ENCODE peak calls at places on chromosome 22, in five cellular contexts. T is GM18507; H is ACHN; L is AG09319; D is stimulated activated naive CD4-positive, alpha-beta T cell. Z is an unnamed sample.

GRCh38 chr22:20591295-20591645 is 83.9 kb downstream of the MED15 start:
- DNase-seq in T (no peak), L (no peak), D (no peak), H (no peak), Z (no peak)

GRCh38 chr22:38455530-38456271 is 702 bp upstream of the KCNJ4 start:
- DNase-seq in T (no peak), H (no peak), L (no peak), D (no peak), Z (peak)

GRCh38 chr22:45597460-45598192 is 74.0 kb upstream of the ATXN10 start:
- DNase-seq in H (no peak), D (no peak), T (no peak), L (no peak), Z (no peak)

GRCh38 chr22:46626911-46627805 is 7.0 kb downstream of the GRAMD4 start:
- DNase-seq in T (no peak), L (no peak), D (no peak), H (no peak), Z (no peak)

GRCh38 chr22:29803190-29803589 is 34.9 kb downstream of the ASCC2 start:
- DNase-seq in L (no peak), H (no peak), T (no peak), D (no peak), Z (no peak)

GRCh38 chr22:37985751-37986281 is 1.5 kb upstream of the SOX10 start:
- DNase-seq in L (no peak), D (no peak), H (no peak), T (no peak), Z (no peak)

GRCh38 chr22:41382610-41383009 is 868 bp downstream of the TEF start:
- DNase-seq in H (no peak), L (no peak), T (no peak), D (no peak), Z (no peak)

GRCh38 chr22:26164174-26164573 is 5.1 kb upstream of the SEZ6L start:
- DNase-seq in T (no peak), L (no peak), H (no peak), D (no peak), Z (no peak)

GRCh38 chr22:24005201-24005600 is at the start of gene GSTT4:
- DNase-seq in D (no peak), T (no peak), H (no peak), L (no peak), Z (peak)

GRCh38 chr22:41831828-41832552 is 915 bp upstream of the SREBF2 start:
- DNase-seq in T (no peak), D (no peak), H (peak), L (no peak), Z (no peak)

GRCh38 chr22:24951942-24952836 is at the start of gene KIAA1671:
- DNase-seq in H (peak), D (peak), L (no peak), T (peak), Z (peak)

GRCh38 chr22:50691521-50691920 is 18.9 kb downstream of the SHANK3 start:
- DNase-seq in L (no peak), T (no peak), D (no peak), H (peak), Z (peak)

GRCh38 chr22:31926969-31927368 is 17.4 kb upstream of the YWHAH start:
- DNase-seq in L (no peak), H (no peak), T (no peak), D (no peak), Z (no peak)

GRCh38 chr22:35711336-35711735 is 6.3 kb upstream of the APOL5 start:
- DNase-seq in D (no peak), H (no peak), L (no peak), T (no peak), Z (no peak)

GRCh38 chr22:17665884-17666283 is 27.3 kb downstream of the BCL2L13 start:
- DNase-seq in T (no peak), L (no peak), H (no peak), D (no peak), Z (no peak)

GRCh38 chr22:39384750-39385480 is 14.7 kb upstream of the TAB1 start:
- DNase-seq in L (no peak), T (no peak), D (no peak), H (no peak), Z (no peak)

GRCh38 chr22:20565761-20566160 is 58.4 kb downstream of the MED15 start:
- DNase-seq in H (no peak), D (no peak), T (no peak), L (no peak), Z (no peak)